ENCODE peak calls at places on chromosomes 12 and 14, in four cellular contexts. One of them, this sample, is unnamed.

GRCh38 chr12:45666452-45667215 is 62.9 kb upstream of the ARID2 start:
- DNase-seq in AG09309: no peak
- DNase-seq in heart left ventricle: no peak
- DNase-seq in breast epithelium: no peak
- DNase-seq in this sample: no peak

GRCh38 chr14:33714527-33715222 is 236.2 kb downstream of the EGLN3 start:
- DNase-seq in AG09309: no peak
- DNase-seq in breast epithelium: no peak
- DNase-seq in heart left ventricle: no peak
- DNase-seq in this sample: no peak

GRCh38 chr14:101873401-101873800 is 91.0 kb upstream of the DYNC1H1 start:
- DNase-seq in heart left ventricle: no peak
- DNase-seq in breast epithelium: no peak
- DNase-seq in AG09309: no peak
- DNase-seq in this sample: no peak

GRCh38 chr14:76867536-76868452 is 41.6 kb downstream of the LRRC74A start:
- DNase-seq in breast epithelium: no peak
- DNase-seq in heart left ventricle: peak
- DNase-seq in AG09309: no peak
- DNase-seq in this sample: no peak

GRCh38 chr12:124780336-124780735 is 83.3 kb downstream of the SCARB1 start:
- DNase-seq in breast epithelium: no peak
- DNase-seq in AG09309: no peak
- DNase-seq in heart left ventricle: no peak
- DNase-seq in this sample: no peak

GRCh38 chr14:74865156-74865555 is 10.8 kb downstream of the PROX2 start:
- DNase-seq in heart left ventricle: no peak
- DNase-seq in AG09309: no peak
- DNase-seq in breast epithelium: no peak
- DNase-seq in this sample: no peak

GRCh38 chr14:60648169-60648933 is 926 bp downstream of the SIX1 start:
- DNase-seq in AG09309: no peak
- DNase-seq in heart left ventricle: no peak
- DNase-seq in breast epithelium: no peak
- DNase-seq in this sample: no peak

GRCh38 chr12:2984698-2985097 is 25.5 kb downstream of the TEAD4 start:
- DNase-seq in breast epithelium: no peak
- DNase-seq in AG09309: no peak
- DNase-seq in heart left ventricle: no peak
- DNase-seq in this sample: no peak

GRCh38 chr12:72747460-72747859 is 475.3 kb downstream of the TRHDE start:
- DNase-seq in AG09309: no peak
- DNase-seq in breast epithelium: no peak
- DNase-seq in heart left ventricle: no peak
- DNase-seq in this sample: no peak

GRCh38 chr14:75539562-75540478 is 17.6 kb downstream of the BATF start:
- DNase-seq in AG09309: no peak
- DNase-seq in breast epithelium: no peak
- DNase-seq in heart left ventricle: no peak
- DNase-seq in this sample: no peak

GRCh38 chr12:41521872-41522379 is 333.8 kb downstream of the PDZRN4 start:
- DNase-seq in heart left ventricle: no peak
- DNase-seq in AG09309: peak
- DNase-seq in breast epithelium: no peak
- DNase-seq in this sample: no peak

GRCh38 chr14:87081004-87081403 is 912.0 kb downstream of the GALC start:
- DNase-seq in breast epithelium: no peak
- DNase-seq in AG09309: no peak
- DNase-seq in heart left ventricle: no peak
- DNase-seq in this sample: no peak

GRCh38 chr12:20459920-20460319 is 91.6 kb downstream of the PDE3A start:
- DNase-seq in heart left ventricle: no peak
- DNase-seq in AG09309: no peak
- DNase-seq in breast epithelium: no peak
- DNase-seq in this sample: no peak

GRCh38 chr12:13173537-13173936 is 23.0 kb upstream of the EMP1 start:
- DNase-seq in heart left ventricle: peak
- DNase-seq in breast epithelium: peak
- DNase-seq in AG09309: peak
- DNase-seq in this sample: no peak

GRCh38 chr12:15752780-15753179 is 36.4 kb downstream of the EPS8 start:
- DNase-seq in heart left ventricle: no peak
- DNase-seq in AG09309: peak
- DNase-seq in breast epithelium: no peak
- DNase-seq in this sample: no peak

GRCh38 chr14:53630336-53630735 is 326.3 kb downstream of the BMP4 start:
- DNase-seq in heart left ventricle: no peak
- DNase-seq in AG09309: no peak
- DNase-seq in breast epithelium: no peak
- DNase-seq in this sample: no peak

GRCh38 chr12:12086975-12087692 is 16.4 kb downstream of the BCL2L14 start:
- DNase-seq in breast epithelium: no peak
- DNase-seq in heart left ventricle: no peak
- DNase-seq in AG09309: no peak
- DNase-seq in this sample: no peak
- H3K4me3 ChIP-seq in breast epithelium: no peak
- H3K4me3 ChIP-seq in heart left ventricle: no peak
- H3K4me3 ChIP-seq in AG09309: no peak
- H3K4me3 ChIP-seq in this sample: no peak

DNA sequence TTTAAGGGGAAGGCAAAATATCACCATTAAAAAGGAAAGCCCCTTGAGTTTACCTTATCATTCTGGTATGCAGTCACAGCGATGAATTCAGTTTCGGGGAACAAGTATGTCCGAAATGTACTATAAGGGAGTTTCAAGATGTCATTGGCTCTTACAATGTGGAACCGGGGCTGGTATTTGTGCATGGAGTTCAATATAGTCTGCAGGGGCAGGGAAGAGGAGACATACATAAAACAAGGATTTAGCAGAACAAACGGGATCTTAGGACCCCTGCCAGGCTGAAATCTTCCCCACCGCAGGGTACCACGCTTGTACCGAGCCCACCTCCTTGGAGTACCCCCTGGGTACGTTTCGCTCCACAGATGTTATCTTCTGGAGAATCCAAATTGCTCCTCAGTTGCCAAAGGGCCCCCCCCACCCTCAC is 4.5 kb downstream of the TBX3 start:
- DNase-seq in breast epithelium: no peak
- DNase-seq in AG09309: no peak
- DNase-seq in heart left ventricle: no peak
- DNase-seq in this sample: no peak
- H3K4me3 ChIP-seq in breast epithelium: peak
- H3K4me3 ChIP-seq in AG09309: peak
- H3K4me3 ChIP-seq in heart left ventricle: peak
- H3K4me3 ChIP-seq in this sample: peak

GRCh38 chr14:104135904-104136471 is 2.4 kb upstream of the KIF26A start:
- DNase-seq in AG09309: no peak
- DNase-seq in breast epithelium: no peak
- DNase-seq in heart left ventricle: peak
- DNase-seq in this sample: no peak

GRCh38 chr14:104134061-104134965 is 4.1 kb upstream of the KIF26A start:
- DNase-seq in heart left ventricle: peak
- DNase-seq in AG09309: no peak
- DNase-seq in breast epithelium: no peak
- DNase-seq in this sample: peak

GRCh38 chr14:104133496-104133895 is 4.9 kb upstream of the KIF26A start:
- DNase-seq in heart left ventricle: peak
- DNase-seq in AG09309: no peak
- DNase-seq in breast epithelium: no peak
- DNase-seq in this sample: peak

GRCh38 chr14:104136472-104137296 is 1.7 kb upstream of the KIF26A start:
- DNase-seq in breast epithelium: no peak
- DNase-seq in heart left ventricle: peak
- DNase-seq in AG09309: no peak
- DNase-seq in this sample: peak

GRCh38 chr14:104135121-104135903 is 3.1 kb upstream of the KIF26A start:
- DNase-seq in breast epithelium: no peak
- DNase-seq in AG09309: no peak
- DNase-seq in heart left ventricle: peak
- DNase-seq in this sample: peak
- H3K4me3 ChIP-seq in breast epithelium: no peak
- H3K4me3 ChIP-seq in AG09309: no peak
- H3K4me3 ChIP-seq in heart left ventricle: no peak
- H3K4me3 ChIP-seq in this sample: no peak

GRCh38 chr12:74541074-74541473 is 3.4 kb downstream of the ATXN7L3B start:
- DNase-seq in heart left ventricle: no peak
- DNase-seq in breast epithelium: no peak
- DNase-seq in AG09309: no peak
- DNase-seq in this sample: no peak
- H3K4me3 ChIP-seq in heart left ventricle: no peak
- H3K4me3 ChIP-seq in breast epithelium: peak
- H3K4me3 ChIP-seq in AG09309: no peak
- H3K4me3 ChIP-seq in this sample: no peak

GRCh38 chr14:24332094-24332983 is 2.5 kb downstream of the ADCY4 start:
- DNase-seq in breast epithelium: peak
- DNase-seq in AG09309: no peak
- DNase-seq in heart left ventricle: peak
- DNase-seq in this sample: peak
- H3K4me3 ChIP-seq in breast epithelium: peak
- H3K4me3 ChIP-seq in AG09309: no peak
- H3K4me3 ChIP-seq in heart left ventricle: peak
- H3K4me3 ChIP-seq in this sample: peak

This sample was measured in suprapubic skin.